ENCODE peak calls at places on chromosomes 6 and 20, in four cellular contexts. Z is IMR-90, A is HCT116, E is PC-3. G is an unnamed sample.

GRCh38 chr6:30344868-30345671 is at the start of gene RPP21:
- DNase-seq in Z (peak; percentile 70), A (peak; percentile 52), E (peak; percentile 79), G (peak; percentile 90)

GRCh38 chr6:33236852-33237251 is 28.6 kb downstream of the RING1 start:
- DNase-seq in Z (no peak), A (no peak), E (no peak), G (no peak)

GRCh38 chr6:143023695-143024094 is 37.0 kb upstream of the AIG1 start:
- DNase-seq in Z (no peak), A (no peak), E (no peak), G (no peak)

GRCh38 chr20:17500826-17501225 is 30.4 kb downstream of the BFSP1 start:
- DNase-seq in Z (no peak), A (no peak), E (no peak), G (no peak)

GRCh38 chr6:133108377-133108776 is 132.8 kb upstream of the EYA4 start:
- DNase-seq in Z (no peak), A (no peak), E (no peak), G (no peak)

GRCh38 chr6:12482386-12482785 is 192.2 kb downstream of the EDN1 start:
- DNase-seq in Z (no peak), A (no peak), E (peak; percentile 25), G (no peak)

GRCh38 chr6:24583463-24584389 is 62.3 kb downstream of the KIAA0319 start:
- DNase-seq in Z (peak; percentile 63), A (peak; percentile 69), E (peak; percentile 85), G (peak; percentile 73)

GRCh38 chr6:90298459-90299053 is 1.9 kb upstream of the BACH2 start:
- DNase-seq in Z (no peak), A (no peak), E (no peak), G (no peak)

GRCh38 chr6:30725713-30726505 is 5.8 kb downstream of the TUBB start:
- DNase-seq in Z (peak; percentile 68), A (no peak), E (peak; percentile 61), G (no peak)

DNA sequence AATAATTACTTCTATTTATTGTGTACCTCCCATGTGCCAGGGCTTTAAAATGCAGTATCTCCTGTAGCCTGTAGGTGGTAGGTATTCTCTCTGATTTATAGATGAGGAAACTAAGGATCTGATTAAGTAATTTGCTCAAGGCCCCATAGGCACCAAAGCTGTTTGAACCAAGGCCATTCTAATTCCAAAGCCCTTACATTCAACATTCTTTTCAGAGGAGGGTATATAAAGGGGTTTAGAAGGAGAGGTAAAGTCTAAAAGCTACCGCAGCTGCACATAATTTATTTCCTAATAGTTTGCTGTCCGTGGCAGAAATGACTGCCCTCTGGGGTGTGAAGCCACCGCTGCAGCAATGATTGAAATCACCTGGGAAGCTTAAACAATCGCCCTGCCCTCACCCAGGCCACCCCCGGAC is 95.0 kb upstream of the FAM8A1 start:
- DNase-seq in Z (peak; percentile 34), A (peak; percentile 27), E (peak; percentile 39), G (no peak)
- TF ChIP-seq CTCF in Z (peak; percentile 41), A (peak; percentile 39), E (peak; percentile 58), G (no peak)

GRCh38 chr6:129684903-129685639 is 24.9 kb downstream of the ARHGAP18 start:
- DNase-seq in Z (no peak), A (no peak), E (no peak), G (no peak)
- H3K27ac ChIP-seq in Z (peak overlapping the region; percentile 76), A (peak overlapping the region; percentile 97), E (peak overlapping the region; percentile 80), G (peak overlapping the region; percentile 3)

DNA sequence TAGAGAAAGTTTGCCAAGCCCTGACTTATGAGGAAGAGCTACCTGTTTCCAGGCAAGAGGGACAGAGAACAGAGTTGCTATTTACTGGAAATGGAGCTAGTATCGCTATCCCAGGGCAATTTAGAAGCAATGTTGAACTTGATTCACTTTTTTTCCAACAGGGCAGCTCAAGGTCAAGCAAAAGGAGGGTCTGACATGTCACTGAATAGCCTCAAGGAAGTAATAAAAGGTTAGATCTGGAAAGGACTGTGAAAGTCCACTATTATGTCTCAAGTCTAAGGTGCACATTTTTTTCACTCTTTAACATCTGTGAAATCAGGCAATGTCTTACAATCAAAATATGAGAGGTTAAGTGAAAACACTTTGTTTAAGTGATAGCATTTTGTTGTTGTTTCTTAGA is 84.4 kb downstream of the CLIC5 start:
- DNase-seq in Z (no peak), A (no peak), E (no peak), G (no peak)
- H3K4me1 ChIP-seq in Z (no peaks in the 10 kb centered on the region), A (peaks cover 4% of the 10 kb centered on the region), E (no peaks in the 10 kb centered on the region), G (peaks cover 30% of the 10 kb centered on the region)

DNA sequence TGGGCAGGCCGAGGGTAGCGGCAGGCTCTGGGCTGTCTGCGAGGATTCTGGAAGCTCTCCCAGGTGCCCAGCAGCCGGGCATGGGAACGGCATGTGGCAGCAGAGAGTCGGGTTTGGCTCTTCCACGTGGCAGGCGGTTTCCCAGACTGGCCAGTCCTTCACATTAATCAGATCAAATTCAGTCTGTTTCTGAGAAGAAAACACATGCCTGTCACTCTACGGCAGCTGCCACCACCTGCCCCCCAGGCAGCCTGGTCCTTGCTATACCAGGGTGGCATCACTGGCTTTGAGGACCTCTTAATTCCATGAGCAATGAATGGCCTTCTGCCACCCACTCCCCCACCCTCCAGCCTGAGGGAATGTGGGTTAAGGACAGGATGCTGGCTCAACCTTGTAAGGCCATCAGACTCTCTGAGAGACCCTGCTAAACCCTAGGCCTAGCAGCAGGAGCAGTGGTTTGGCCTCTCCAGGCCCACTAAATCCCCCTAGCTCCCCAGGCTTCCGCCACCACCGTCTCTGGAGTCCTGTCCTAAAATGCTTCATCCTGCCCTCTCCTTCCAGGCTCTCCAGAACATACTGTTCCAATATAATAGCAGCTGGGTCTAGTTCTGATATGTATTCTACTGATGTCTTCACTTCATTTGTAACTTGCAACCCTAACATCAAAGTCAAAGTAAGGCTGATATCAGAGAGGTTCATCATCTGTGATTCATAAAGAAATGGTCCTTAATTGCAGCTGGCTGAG is 47.8 kb downstream of the PLCG1 start:
- DNase-seq in Z (no peak), A (no peak), E (no peak), G (peak; percentile 42)
- TF ChIP-seq CTCF in Z (no peak), A (no peak), E (no peak), G (no peak)

GRCh38 chr20:10591956-10592521 is 81.8 kb downstream of the JAG1 start:
- DNase-seq in Z (peak; percentile 62), A (no peak), E (peak; percentile 86), G (no peak)

GRCh38 chr20:10596726-10597125 is 77.1 kb downstream of the JAG1 start:
- DNase-seq in Z (peak; percentile 95), A (no peak), E (peak; percentile 87), G (no peak)

GRCh38 chr20:10595230-10595629 is 78.6 kb downstream of the JAG1 start:
- DNase-seq in Z (no peak), A (no peak), E (no peak), G (no peak)

GRCh38 chr20:10595985-10596384 is 77.8 kb downstream of the JAG1 start:
- DNase-seq in Z (no peak), A (no peak), E (no peak), G (no peak)

DNA sequence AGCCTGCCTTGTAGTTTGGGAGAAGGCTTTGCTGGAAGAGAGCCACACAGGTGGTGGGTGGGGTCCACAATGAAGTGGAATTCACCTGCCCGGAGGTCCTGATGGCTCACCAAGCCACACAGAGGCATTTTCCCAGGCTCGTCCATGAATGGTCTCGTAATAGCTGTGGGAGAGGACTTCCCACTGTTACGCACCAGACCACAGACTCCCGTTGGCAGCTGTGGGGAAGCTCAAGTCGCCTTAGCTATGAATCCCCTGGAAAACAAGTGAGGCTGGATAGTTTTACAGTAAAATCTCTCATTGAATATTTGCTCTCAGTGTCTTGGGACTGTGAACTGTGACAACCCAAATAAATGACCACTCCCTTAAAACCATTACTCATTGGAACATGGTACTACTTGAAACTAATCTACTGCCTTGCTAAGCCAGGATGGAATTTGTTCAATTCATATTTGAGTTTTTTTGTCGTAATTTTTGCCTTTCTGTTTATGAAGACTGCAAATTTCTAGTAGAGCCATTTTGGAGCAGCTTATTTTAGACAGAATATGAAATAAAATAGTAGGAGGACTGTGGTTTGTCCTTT is 79.4 kb downstream of the JAG1 start:
- DNase-seq in Z (no peak), A (no peak), E (peak; percentile 94), G (no peak)
- H3K27ac ChIP-seq in Z (no peak overlapping the region), A (no peak overlapping the region), E (peak overlapping the region; percentile 95), G (no peak overlapping the region)

G was measured in heart left ventricle.